ENCODE peak calls at places on chromosomes 3 and 15, in four cellular contexts. One of them, this sample, is unnamed.

GRCh38 chr15:43553021-43553420 is 35.6 kb downstream of the MAP1A start:
- DNase-seq in right cardiac atrium: no peak
- DNase-seq in uterus: no peak
- DNase-seq in CD8-positive, alpha-beta T cell: no peak
- DNase-seq in this sample: no peak

GRCh38 chr3:20561166-20561565 is 375.2 kb upstream of the SGO1 start:
- DNase-seq in right cardiac atrium: no peak
- DNase-seq in uterus: no peak
- DNase-seq in CD8-positive, alpha-beta T cell: no peak
- DNase-seq in this sample: no peak

GRCh38 chr3:73624363-73625123 is at the start of gene PDZRN3:
- DNase-seq in right cardiac atrium: peak; percentile 61
- DNase-seq in uterus: peak; percentile 83
- DNase-seq in CD8-positive, alpha-beta T cell: no peak
- DNase-seq in this sample: peak; percentile 79

GRCh38 chr3:17039579-17039978 is 154.8 kb downstream of the PLCL2 start:
- DNase-seq in right cardiac atrium: no peak
- DNase-seq in uterus: no peak
- DNase-seq in CD8-positive, alpha-beta T cell: no peak
- DNase-seq in this sample: no peak

GRCh38 chr15:100332721-100333120 is 9.1 kb downstream of the ADAMTS17 start:
- DNase-seq in right cardiac atrium: no peak
- DNase-seq in uterus: no peak
- DNase-seq in CD8-positive, alpha-beta T cell: no peak
- DNase-seq in this sample: no peak

GRCh38 chr3:50134367-50134766 is 20.8 kb upstream of the SEMA3F start:
- DNase-seq in right cardiac atrium: no peak
- DNase-seq in uterus: no peak
- DNase-seq in CD8-positive, alpha-beta T cell: no peak
- DNase-seq in this sample: no peak

GRCh38 chr15:69860921-69861320 is 236.8 kb downstream of the TLE3 start:
- DNase-seq in right cardiac atrium: no peak
- DNase-seq in uterus: no peak
- DNase-seq in CD8-positive, alpha-beta T cell: no peak
- DNase-seq in this sample: no peak

GRCh38 chr15:67840747-67841634 is 1.1 kb upstream of the RNU6-1 start:
- DNase-seq in right cardiac atrium: no peak
- DNase-seq in uterus: no peak
- DNase-seq in CD8-positive, alpha-beta T cell: no peak
- DNase-seq in this sample: no peak

GRCh38 chr3:188819939-188820338 is 351.8 kb upstream of the TPRG1 start:
- DNase-seq in right cardiac atrium: no peak
- DNase-seq in uterus: peak; percentile 43
- DNase-seq in CD8-positive, alpha-beta T cell: no peak
- DNase-seq in this sample: no peak

GRCh38 chr15:50181983-50182232 is at the start of gene SLC27A2:
- DNase-seq in right cardiac atrium: no peak
- DNase-seq in uterus: no peak
- DNase-seq in CD8-positive, alpha-beta T cell: no peak
- DNase-seq in this sample: no peak

GRCh38 chr3:45979378-45979777 is 16.2 kb downstream of the FYCO1 start:
- DNase-seq in right cardiac atrium: no peak
- DNase-seq in uterus: no peak
- DNase-seq in CD8-positive, alpha-beta T cell: no peak
- DNase-seq in this sample: no peak

GRCh38 chr3:89114841-89115223 is 7.4 kb downstream of the EPHA3 start:
- DNase-seq in right cardiac atrium: no peak
- DNase-seq in uterus: no peak
- DNase-seq in CD8-positive, alpha-beta T cell: no peak
- DNase-seq in this sample: no peak

GRCh38 chr3:187536185-187536584 is 134.0 kb downstream of the SST start:
- DNase-seq in right cardiac atrium: no peak
- DNase-seq in uterus: no peak
- DNase-seq in CD8-positive, alpha-beta T cell: no peak
- DNase-seq in this sample: no peak

GRCh38 chr15:98682992-98683701 is 34.8 kb downstream of the IGF1R start:
- DNase-seq in right cardiac atrium: no peak
- DNase-seq in uterus: no peak
- DNase-seq in CD8-positive, alpha-beta T cell: no peak
- DNase-seq in this sample: no peak

GRCh38 chr3:14620512-14620911 is 31.1 kb upstream of the CCDC174 start:
- DNase-seq in right cardiac atrium: no peak
- DNase-seq in uterus: no peak
- DNase-seq in CD8-positive, alpha-beta T cell: no peak
- DNase-seq in this sample: no peak

GRCh38 chr15:90957105-90957790 is 2.6 kb downstream of the RCCD1 start:
- DNase-seq in right cardiac atrium: no peak
- DNase-seq in uterus: no peak
- DNase-seq in CD8-positive, alpha-beta T cell: no peak
- DNase-seq in this sample: no peak

GRCh38 chr3:43531835-43532234 is 90.0 kb downstream of the ANO10 start:
- DNase-seq in right cardiac atrium: no peak
- DNase-seq in uterus: no peak
- DNase-seq in CD8-positive, alpha-beta T cell: no peak
- DNase-seq in this sample: no peak

GRCh38 chr3:108450444-108450843 is 60.0 kb downstream of the MYH15 start:
- DNase-seq in right cardiac atrium: no peak
- DNase-seq in uterus: no peak
- DNase-seq in CD8-positive, alpha-beta T cell: no peak
- DNase-seq in this sample: no peak

GRCh38 chr3:171374661-171375285 is 85.4 kb downstream of the TNIK start:
- DNase-seq in right cardiac atrium: no peak
- DNase-seq in uterus: no peak
- DNase-seq in CD8-positive, alpha-beta T cell: no peak
- DNase-seq in this sample: no peak

GRCh38 chr15:65072617-65073016 is 3.9 kb upstream of the KBTBD13 start:
- DNase-seq in right cardiac atrium: no peak
- DNase-seq in uterus: no peak
- DNase-seq in CD8-positive, alpha-beta T cell: no peak
- DNase-seq in this sample: peak; percentile 9

GRCh38 chr3:121895121-121895520 is 920 bp downstream of the SLC15A2 start:
- DNase-seq in right cardiac atrium: no peak
- DNase-seq in uterus: no peak
- DNase-seq in CD8-positive, alpha-beta T cell: no peak
- DNase-seq in this sample: no peak

GRCh38 chr15:89723031-89723430 is 28.0 kb downstream of the MESP1 start:
- DNase-seq in right cardiac atrium: no peak
- DNase-seq in uterus: no peak
- DNase-seq in CD8-positive, alpha-beta T cell: no peak
- DNase-seq in this sample: no peak

GRCh38 chr3:126961191-126961790 is 21.6 kb upstream of the PLXNA1 start:
- DNase-seq in right cardiac atrium: peak; percentile 89
- DNase-seq in uterus: no peak
- DNase-seq in CD8-positive, alpha-beta T cell: no peak
- DNase-seq in this sample: peak; percentile 93

GRCh38 chr3:97720417-97720816 is 44.1 kb upstream of the ARL6 start:
- DNase-seq in right cardiac atrium: no peak
- DNase-seq in uterus: no peak
- DNase-seq in CD8-positive, alpha-beta T cell: no peak
- DNase-seq in this sample: no peak

GRCh38 chr15:41607033-41607432 is 48.0 kb downstream of the TYRO3 start:
- DNase-seq in right cardiac atrium: no peak
- DNase-seq in uterus: no peak
- DNase-seq in CD8-positive, alpha-beta T cell: no peak
- DNase-seq in this sample: no peak

GRCh38 chr3:148208975-148209374 is 488.7 kb upstream of the AGTR1 start:
- DNase-seq in right cardiac atrium: no peak
- DNase-seq in uterus: no peak
- DNase-seq in CD8-positive, alpha-beta T cell: no peak
- DNase-seq in this sample: no peak

GRCh38 chr3:128875556-128876120 is 3.8 kb upstream of the ACAD9 start:
- DNase-seq in right cardiac atrium: peak; percentile 36
- DNase-seq in uterus: no peak
- DNase-seq in CD8-positive, alpha-beta T cell: peak; percentile 63
- DNase-seq in this sample: peak; percentile 69

GRCh38 chr15:88661766-88662556 is 23.1 kb downstream of the ISG20 start:
- DNase-seq in right cardiac atrium: no peak
- DNase-seq in uterus: no peak
- DNase-seq in CD8-positive, alpha-beta T cell: no peak
- DNase-seq in this sample: no peak

GRCh38 chr3:128946411-128946810 is 47.5 kb downstream of the CFAP92 start:
- DNase-seq in right cardiac atrium: no peak
- DNase-seq in uterus: no peak
- DNase-seq in CD8-positive, alpha-beta T cell: no peak
- DNase-seq in this sample: no peak

GRCh38 chr3:129596194-129597086 is 10.0 kb downstream of the PLXND1 start:
- DNase-seq in right cardiac atrium: peak; percentile 95
- DNase-seq in uterus: peak; percentile 90
- DNase-seq in CD8-positive, alpha-beta T cell: no peak
- DNase-seq in this sample: peak; percentile 96

GRCh38 chr15:68010366-68010765 is 43.7 kb upstream of the PIAS1 start:
- DNase-seq in right cardiac atrium: no peak
- DNase-seq in uterus: no peak
- DNase-seq in CD8-positive, alpha-beta T cell: no peak
- DNase-seq in this sample: no peak

GRCh38 chr3:87069963-87070362 is 79.0 kb upstream of the VGLL3 start:
- DNase-seq in right cardiac atrium: no peak
- DNase-seq in uterus: no peak
- DNase-seq in CD8-positive, alpha-beta T cell: no peak
- DNase-seq in this sample: no peak

GRCh38 chr15:95869920-95870319 is 460.6 kb upstream of the NR2F2 start:
- DNase-seq in right cardiac atrium: no peak
- DNase-seq in uterus: no peak
- DNase-seq in CD8-positive, alpha-beta T cell: no peak
- DNase-seq in this sample: no peak

GRCh38 chr3:147582642-147583041 is 173.5 kb downstream of the ZIC1 start:
- DNase-seq in right cardiac atrium: no peak
- DNase-seq in uterus: no peak
- DNase-seq in CD8-positive, alpha-beta T cell: no peak
- DNase-seq in this sample: no peak

GRCh38 chr3:78830466-78830865 is 937.3 kb downstream of the ROBO1 start:
- DNase-seq in right cardiac atrium: no peak
- DNase-seq in uterus: no peak
- DNase-seq in CD8-positive, alpha-beta T cell: no peak
- DNase-seq in this sample: no peak

GRCh38 chr3:38989932-38990510 is 61.7 kb downstream of the SCN11A start:
- DNase-seq in right cardiac atrium: no peak
- DNase-seq in uterus: no peak
- DNase-seq in CD8-positive, alpha-beta T cell: no peak
- DNase-seq in this sample: no peak

GRCh38 chr3:187183903-187184302 is 13.4 kb upstream of the RTP1 start:
- DNase-seq in right cardiac atrium: no peak
- DNase-seq in uterus: no peak
- DNase-seq in CD8-positive, alpha-beta T cell: no peak
- DNase-seq in this sample: no peak

DNA sequence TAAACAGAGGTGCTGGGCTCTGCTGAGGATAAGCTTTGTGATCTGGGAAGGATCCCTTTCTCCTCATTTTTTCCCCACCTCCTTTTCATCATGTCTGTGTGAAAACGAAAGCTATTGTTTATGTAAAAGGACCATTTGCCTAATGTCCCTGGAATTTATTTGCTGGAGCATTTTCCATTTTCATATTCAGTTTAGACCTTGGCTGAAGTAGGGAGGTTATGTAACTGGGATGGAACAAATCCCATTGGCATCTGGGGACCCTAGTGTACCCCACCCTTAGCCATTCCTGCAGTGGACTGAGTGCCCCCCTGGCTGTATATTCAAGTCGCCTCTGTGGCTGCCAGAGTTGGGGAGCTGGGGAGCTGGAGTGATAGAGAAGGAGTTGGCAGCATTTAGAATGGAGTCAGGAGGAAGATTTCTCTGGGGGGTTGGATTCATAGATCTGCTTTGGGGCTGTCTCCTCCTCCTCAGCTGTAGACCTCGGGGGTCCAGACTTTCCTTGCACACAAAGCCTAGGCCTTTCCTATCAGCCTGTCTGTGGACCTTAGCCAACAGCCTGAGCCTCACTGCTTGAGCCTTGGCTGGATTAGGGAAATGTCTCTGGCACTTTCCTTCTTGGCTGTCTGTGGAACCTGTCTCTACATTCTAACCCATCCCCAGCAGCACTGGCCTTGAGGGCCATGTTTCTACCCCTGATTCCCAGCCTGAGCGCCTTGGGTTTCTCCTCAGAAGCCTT is 270.4 kb upstream of the CTDSPL start:
- DNase-seq in right cardiac atrium: peak; percentile 52
- DNase-seq in uterus: peak; percentile 34
- DNase-seq in CD8-positive, alpha-beta T cell: no peak
- DNase-seq in this sample: peak; percentile 65
- H3K27ac ChIP-seq in right cardiac atrium: peak overlapping the region; percentile 71
- H3K27ac ChIP-seq in uterus: peak overlapping the region; percentile 81
- H3K27ac ChIP-seq in CD8-positive, alpha-beta T cell: no peak overlapping the region
- H3K27ac ChIP-seq in this sample: peak overlapping the region; percentile 95

GRCh38 chr3:142888099-142888483 is 792 bp downstream of the PCOLCE2 start:
- DNase-seq in right cardiac atrium: peak; percentile 64
- DNase-seq in uterus: no peak
- DNase-seq in CD8-positive, alpha-beta T cell: no peak
- DNase-seq in this sample: no peak

GRCh38 chr3:142886938-142887337 is 1.9 kb downstream of the PCOLCE2 start:
- DNase-seq in right cardiac atrium: no peak
- DNase-seq in uterus: no peak
- DNase-seq in CD8-positive, alpha-beta T cell: no peak
- DNase-seq in this sample: no peak

GRCh38 chr3:142888484-142889262 is at the start of gene PCOLCE2:
- DNase-seq in right cardiac atrium: peak; percentile 68
- DNase-seq in uterus: no peak
- DNase-seq in CD8-positive, alpha-beta T cell: no peak
- DNase-seq in this sample: peak; percentile 81

GRCh38 chr3:142889263-142890014 is 556 bp upstream of the PCOLCE2 start:
- DNase-seq in right cardiac atrium: no peak
- DNase-seq in uterus: no peak
- DNase-seq in CD8-positive, alpha-beta T cell: no peak
- DNase-seq in this sample: no peak

GRCh38 chr3:142886021-142886420 is 2.9 kb downstream of the PCOLCE2 start:
- DNase-seq in right cardiac atrium: no peak
- DNase-seq in uterus: no peak
- DNase-seq in CD8-positive, alpha-beta T cell: no peak
- DNase-seq in this sample: no peak
- H3K4me3 ChIP-seq in right cardiac atrium: no peak overlapping the region
- H3K4me3 ChIP-seq in uterus: no peak overlapping the region
- H3K4me3 ChIP-seq in CD8-positive, alpha-beta T cell: no peak overlapping the region
- H3K4me3 ChIP-seq in this sample: no peak overlapping the region

GRCh38 chr3:178705925-178706324 is 169.7 kb downstream of the KCNMB2 start:
- DNase-seq in right cardiac atrium: no peak
- DNase-seq in uterus: no peak
- DNase-seq in CD8-positive, alpha-beta T cell: no peak
- DNase-seq in this sample: no peak
- H3K27ac ChIP-seq in right cardiac atrium: no peak overlapping the region
- H3K27ac ChIP-seq in uterus: no peak overlapping the region
- H3K27ac ChIP-seq in CD8-positive, alpha-beta T cell: no peak overlapping the region
- H3K27ac ChIP-seq in this sample: no peak overlapping the region

DNA sequence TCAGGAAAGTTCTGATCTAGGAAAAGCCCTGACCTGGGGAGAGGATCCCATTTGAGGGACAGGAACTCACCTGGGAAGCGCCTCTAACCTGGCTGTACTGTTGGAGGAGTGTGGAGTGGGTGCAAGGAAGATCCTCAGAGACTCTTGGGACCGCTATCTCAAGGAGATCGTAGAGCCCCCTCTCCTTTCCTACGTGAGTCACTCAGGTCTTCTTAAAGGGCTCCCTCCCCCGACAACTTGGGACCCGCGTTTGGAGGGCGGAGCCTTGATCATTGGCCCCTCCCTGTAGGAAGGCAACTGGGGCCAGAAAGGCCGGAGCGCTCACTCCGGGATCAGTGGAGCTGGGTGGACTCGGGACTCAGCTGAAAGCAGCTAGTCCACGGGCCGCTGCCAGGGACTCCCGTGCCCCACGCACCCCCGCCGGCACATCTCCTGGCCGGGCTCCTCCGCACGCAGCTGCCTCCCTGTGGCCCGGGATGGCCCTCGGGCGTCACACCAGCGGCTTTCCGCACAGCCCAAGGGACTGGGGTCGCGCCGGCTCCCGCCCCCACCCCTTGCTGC is 520 bp downstream of the SLC26A6 start:
- DNase-seq in right cardiac atrium: peak; percentile 74
- DNase-seq in uterus: peak; percentile 66
- DNase-seq in CD8-positive, alpha-beta T cell: peak; percentile 58
- DNase-seq in this sample: peak; percentile 90
- H3K4me3 ChIP-seq in right cardiac atrium: peak overlapping the region; percentile 64
- H3K4me3 ChIP-seq in uterus: peak overlapping the region; percentile 66
- H3K4me3 ChIP-seq in CD8-positive, alpha-beta T cell: peak overlapping the region; percentile 93
- H3K4me3 ChIP-seq in this sample: peak overlapping the region; percentile 86

This sample was measured in aorta.